ENCODE peak calls at places on chromosomes 1 and 21, in seven cellular contexts. J is lung, O is tibial nerve, R is esophagus muscularis mucosa, M is heart right ventricle, F is breast epithelium, A is PC-9. U is an unnamed sample. For H3K36me3, the result is how much of the 10 kb centered on the place peaks cover.

GRCh38 chr1:84143796-84144565 is at the start of gene PRKACB:
- DNase-seq in F (no peak), O (no peak), A (no peak), M (no peak), R (no peak), J (no peak), U (no peak)

GRCh38 chr1:240111558-240111957 is 19.9 kb downstream of the FMN2 start:
- DNase-seq in F (no peak), A (no peak), O (no peak), J (no peak), R (no peak), M (no peak), U (no peak)

GRCh38 chr1:156146749-156147405 is 6.5 kb upstream of the SEMA4A start:
- DNase-seq in F (no peak), J (no peak), R (no peak), M (peak), O (no peak), A (no peak), U (no peak)

GRCh38 chr1:95393434-95393833 is 159.4 kb downstream of the RWDD3 start:
- DNase-seq in A (no peak), J (no peak), O (no peak), R (no peak), M (no peak), F (no peak), U (no peak)

GRCh38 chr21:35100351-35100771 is 51.3 kb upstream of the RUNX1 start:
- DNase-seq in F (no peak), O (no peak), M (peak), A (no peak), R (no peak), J (no peak), U (no peak)

GRCh38 chr1:94702440-94702810 is 117.7 kb upstream of the SLC44A3 start:
- DNase-seq in O (peak), R (peak), M (no peak), J (no peak), A (no peak), F (no peak), U (peak)

GRCh38 chr1:154961497-154962237 is at the start of gene PYGO2:
- DNase-seq in F (peak), M (peak), A (peak), O (peak), J (peak), R (peak), U (no peak)

GRCh38 chr21:41210405-41211040 is 42.6 kb downstream of the BACE2 start:
- DNase-seq in F (no peak), A (no peak), M (no peak), O (no peak), J (no peak), R (no peak), U (peak)

GRCh38 chr21:37956772-37957171 is 40.5 kb upstream of the KCNJ6 start:
- DNase-seq in R (no peak), M (no peak), O (no peak), F (no peak), A (no peak), J (no peak), U (no peak)

GRCh38 chr1:30771005-30771404 is 13.4 kb upstream of the LAPTM5 start:
- DNase-seq in F (no peak), J (no peak), A (no peak), O (no peak), M (no peak), R (no peak), U (no peak)

GRCh38 chr1:67892451-67893125 is 59.3 kb upstream of the GNG12 start:
- DNase-seq in F (no peak), A (no peak), J (no peak), O (no peak), M (no peak), R (no peak), U (no peak)

GRCh38 chr1:84415386-84415785 is 17.1 kb downstream of the DNASE2B start:
- DNase-seq in M (no peak), O (no peak), J (no peak), R (no peak), A (no peak), F (no peak), U (no peak)

GRCh38 chr1:205567716-205568115 is 63.2 kb downstream of the CDK18 start:
- DNase-seq in F (no peak), J (no peak), M (no peak), R (no peak), A (no peak), O (no peak), U (no peak)

GRCh38 chr1:207454046-207454964 is at the start of gene CR2:
- DNase-seq in M (no peak), O (no peak), R (no peak), A (peak), F (peak), J (peak), U (no peak)

GRCh38 chr1:62131093-62131725 is 63.4 kb upstream of the L1TD1 start:
- DNase-seq in O (no peak), F (no peak), M (peak), J (no peak), A (no peak), R (no peak), U (no peak)

GRCh38 chr21:42939581-42940413 is 14.4 kb upstream of the ERVH48-1 start:
- DNase-seq in O (peak), R (peak), M (peak), A (peak), J (peak), F (peak), U (peak)

GRCh38 chr1:4838231-4838630 is 183.8 kb downstream of the AJAP1 start:
- DNase-seq in A (no peak), F (no peak), O (no peak), J (no peak), M (no peak), R (no peak), U (no peak)

GRCh38 chr1:165409957-165410356 is 35.0 kb downstream of the RXRG start:
- DNase-seq in M (peak), F (no peak), O (no peak), J (no peak), A (no peak), R (no peak), U (no peak)

GRCh38 chr1:228093050-228093906 is 9.8 kb downstream of the C1orf35 start:
- DNase-seq in O (no peak), F (peak), J (no peak), A (no peak), M (no peak), R (no peak), U (no peak)

GRCh38 chr1:228096416-228097332 is 6.5 kb downstream of the C1orf35 start:
- DNase-seq in O (no peak), M (no peak), R (no peak), J (no peak), A (no peak), F (no peak), U (no peak)

GRCh38 chr1:228094432-228095016 is 8.6 kb downstream of the C1orf35 start:
- DNase-seq in J (no peak), A (no peak), M (no peak), O (no peak), F (no peak), R (no peak), U (no peak)

GRCh38 chr1:228095938-228096337 is 7.2 kb downstream of the C1orf35 start:
- DNase-seq in J (no peak), M (no peak), A (no peak), O (no peak), R (no peak), F (no peak), U (no peak)

GRCh38 chr1:228095161-228095560 is 8.0 kb downstream of the C1orf35 start:
- DNase-seq in J (no peak), R (no peak), O (no peak), A (no peak), M (no peak), F (no peak), U (no peak)
- H3K36me3 ChIP-seq in J (under half), R (under half), O (under half), A (half or more), M (under half), F (under half), U (under half)

GRCh38 chr1:34976384-34977209 is 8.6 kb downstream of the TMEM35B start:
- DNase-seq in J (no peak), R (no peak), F (no peak), A (no peak), M (no peak), O (no peak), U (no peak)

GRCh38 chr1:34977858-34978257 is 7.3 kb downstream of the TMEM35B start:
- DNase-seq in A (no peak), O (no peak), M (no peak), R (no peak), F (no peak), J (no peak), U (no peak)

GRCh38 chr1:34980715-34981114 is 4.4 kb downstream of the TMEM35B start:
- DNase-seq in M (no peak), O (no peak), J (no peak), R (no peak), F (no peak), A (no peak), U (no peak)

GRCh38 chr1:34977210-34977471 is 8.0 kb downstream of the TMEM35B start:
- DNase-seq in F (no peak), O (no peak), A (no peak), J (no peak), R (no peak), M (no peak), U (no peak)

GRCh38 chr1:34978926-34979325 is 6.2 kb downstream of the TMEM35B start:
- DNase-seq in O (no peak), M (no peak), F (no peak), A (no peak), R (no peak), J (no peak), U (no peak)
- H3K27ac ChIP-seq in O (no peak), M (no peak), F (no peak), A (no peak), R (no peak), J (no peak), U (no peak)

GRCh38 chr1:145855426-145855948 is 3.4 kb downstream of the PIAS3 start:
- DNase-seq in A (no peak), F (no peak), M (no peak), R (no peak), J (no peak), O (no peak), U (no peak)
- H3K36me3 ChIP-seq in A (under half), F (under half), M (half or more), R (half or more), J (under half), O (under half), U (half or more)

GRCh38 chr1:72186733-72187307 is 95.5 kb downstream of the NEGR1 start:
- DNase-seq in R (no peak), J (no peak), F (no peak), O (no peak), A (no peak), M (no peak), U (no peak)

GRCh38 chr1:72178266-72178665 is 104.1 kb downstream of the NEGR1 start:
- DNase-seq in R (no peak), F (no peak), J (no peak), A (no peak), M (no peak), O (no peak), U (no peak)

GRCh38 chr1:72182859-72183258 is 99.5 kb downstream of the NEGR1 start:
- DNase-seq in F (no peak), O (no peak), M (no peak), A (no peak), R (no peak), J (no peak), U (no peak)

GRCh38 chr1:72184099-72184695 is 98.1 kb downstream of the NEGR1 start:
- DNase-seq in M (no peak), O (no peak), A (no peak), F (no peak), R (no peak), J (no peak), U (no peak)
- H3K27ac ChIP-seq in M (no peak), O (peak), A (no peak), F (no peak), R (peak), J (no peak), U (peak)

GRCh38 chr1:147613506-147613905 is 56.8 kb downstream of the ACP6 start:
- DNase-seq in F (no peak), O (no peak), A (no peak), M (no peak), R (no peak), J (no peak), U (no peak)
- H3K36me3 ChIP-seq in F (under half), O (under half), A (under half), M (half or more), R (half or more), J (under half), U (half or more)

DNA sequence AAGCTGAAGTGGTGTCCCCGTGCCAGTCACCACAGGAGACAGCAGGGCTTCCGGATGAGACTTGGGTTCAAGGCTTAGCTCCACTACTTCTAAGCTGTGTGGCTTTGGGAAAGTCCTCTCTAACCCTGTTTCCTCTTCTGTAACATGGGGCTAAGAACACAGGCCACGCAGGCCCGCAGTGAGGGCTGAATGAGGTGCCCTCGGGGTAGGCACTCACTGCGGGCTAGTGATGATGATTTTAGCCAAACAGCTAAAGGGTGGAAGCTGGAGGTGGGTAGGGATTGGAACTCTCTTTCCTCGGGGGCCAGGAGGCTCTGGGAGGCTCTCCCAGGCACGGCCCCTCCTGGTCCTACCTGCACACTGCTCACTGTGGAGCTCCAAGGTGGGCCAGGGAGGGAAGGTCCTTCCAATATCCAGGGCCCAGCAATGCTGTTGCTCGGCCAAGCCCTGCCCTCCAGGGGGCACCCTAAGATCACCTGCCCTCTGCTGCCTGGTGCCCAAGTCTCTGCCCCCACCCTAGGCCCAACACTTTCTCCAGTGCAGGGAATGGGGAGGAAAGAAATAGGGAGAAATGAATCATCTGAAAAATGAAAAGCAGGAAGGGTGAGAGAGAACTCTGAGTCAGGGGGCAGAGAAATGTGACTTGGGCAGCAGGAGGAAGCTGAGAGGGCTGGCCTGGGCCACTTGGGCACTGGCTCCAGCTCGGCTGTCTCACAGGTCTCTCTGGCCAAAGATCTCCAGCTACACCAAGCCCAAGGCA is 19.2 kb upstream of the EVA1B start:
- DNase-seq in O (peak), M (peak), A (peak), R (no peak), F (no peak), J (peak), U (no peak)
- H3K27ac ChIP-seq in O (peak), M (no peak), A (peak), R (peak), F (peak), J (peak), U (no peak)

GRCh38 chr1:21255943-21256320 is 34.3 kb downstream of the ECE1 start:
- DNase-seq in M (no peak), F (no peak), O (no peak), R (no peak), A (no peak), J (no peak), U (no peak)
- H3K36me3 ChIP-seq in M (half or more), F (under half), O (under half), R (half or more), A (under half), J (under half), U (half or more)

U was measured in right atrium auricular region.